ENCODE peak calls at places on chromosome 13, in ten cellular contexts. One of them, this sample, is unnamed.

GRCh38 chr13:50130686-50131051 is 115.4 kb downstream of the KCNRG start:
- DNase-seq in AG04450: no peak
- DNase-seq in NCI-H1092 treated with DMSO at 0.1 percent for 48 hours: no peak
- DNase-seq in HuH-7.5: peak; percentile 52
- DNase-seq in choroid plexus epithelial cell: peak; percentile 60
- DNase-seq in K562: no peak
- DNase-seq in colonic mucosa: peak; percentile 32
- DNase-seq in AG08395: peak; percentile 40
- DNase-seq in CD8-positive, alpha-beta T cell: no peak
- DNase-seq in hypothalamus: no peak
- DNase-seq in this sample: no peak

GRCh38 chr13:112063309-112063626 is 3.7 kb upstream of the SOX1 start:
- DNase-seq in AG04450: no peak
- DNase-seq in CD8-positive, alpha-beta T cell: no peak
- DNase-seq in K562: no peak
- DNase-seq in hypothalamus: no peak
- DNase-seq in choroid plexus epithelial cell: no peak
- DNase-seq in HuH-7.5: no peak
- DNase-seq in AG08395: no peak
- DNase-seq in NCI-H1092 treated with DMSO at 0.1 percent for 48 hours: no peak
- DNase-seq in colonic mucosa: no peak
- DNase-seq in this sample: no peak

GRCh38 chr13:91546865-91547264 is 148.4 kb downstream of the GPC5 start:
- DNase-seq in NCI-H1092 treated with DMSO at 0.1 percent for 48 hours: no peak
- DNase-seq in AG08395: no peak
- DNase-seq in CD8-positive, alpha-beta T cell: no peak
- DNase-seq in choroid plexus epithelial cell: no peak
- DNase-seq in AG04450: no peak
- DNase-seq in hypothalamus: no peak
- DNase-seq in K562: no peak
- DNase-seq in HuH-7.5: no peak
- DNase-seq in colonic mucosa: no peak
- DNase-seq in this sample: no peak

GRCh38 chr13:76012091-76012721 is 376.1 kb downstream of the LMO7 start:
- DNase-seq in K562: no peak
- DNase-seq in choroid plexus epithelial cell: peak; percentile 39
- DNase-seq in NCI-H1092 treated with DMSO at 0.1 percent for 48 hours: no peak
- DNase-seq in hypothalamus: no peak
- DNase-seq in AG08395: peak; percentile 28
- DNase-seq in AG04450: no peak
- DNase-seq in HuH-7.5: no peak
- DNase-seq in colonic mucosa: no peak
- DNase-seq in CD8-positive, alpha-beta T cell: no peak
- DNase-seq in this sample: no peak

GRCh38 chr13:94712812-94713555 is 639 bp upstream of the SOX21 start:
- DNase-seq in AG08395: peak; percentile 44
- DNase-seq in choroid plexus epithelial cell: peak; percentile 72
- DNase-seq in NCI-H1092 treated with DMSO at 0.1 percent for 48 hours: peak; percentile 62
- DNase-seq in CD8-positive, alpha-beta T cell: no peak
- DNase-seq in AG04450: no peak
- DNase-seq in HuH-7.5: no peak
- DNase-seq in K562: no peak
- DNase-seq in colonic mucosa: no peak
- DNase-seq in hypothalamus: no peak
- DNase-seq in this sample: peak; percentile 51

GRCh38 chr13:31009166-31009565 is 76.7 kb downstream of the TEX26 start:
- DNase-seq in colonic mucosa: no peak
- DNase-seq in choroid plexus epithelial cell: peak; percentile 32
- DNase-seq in AG08395: no peak
- DNase-seq in HuH-7.5: no peak
- DNase-seq in CD8-positive, alpha-beta T cell: no peak
- DNase-seq in AG04450: no peak
- DNase-seq in K562: no peak
- DNase-seq in hypothalamus: no peak
- DNase-seq in NCI-H1092 treated with DMSO at 0.1 percent for 48 hours: no peak
- DNase-seq in this sample: no peak

GRCh38 chr13:104074326-104074725 is 1008.1 kb upstream of the SLC10A2 start:
- DNase-seq in NCI-H1092 treated with DMSO at 0.1 percent for 48 hours: no peak
- DNase-seq in K562: no peak
- DNase-seq in hypothalamus: no peak
- DNase-seq in AG08395: no peak
- DNase-seq in choroid plexus epithelial cell: no peak
- DNase-seq in colonic mucosa: no peak
- DNase-seq in HuH-7.5: no peak
- DNase-seq in CD8-positive, alpha-beta T cell: no peak
- DNase-seq in AG04450: no peak
- DNase-seq in this sample: no peak

GRCh38 chr13:36131931-36132297 is 732 bp upstream of the DCLK1 start:
- DNase-seq in choroid plexus epithelial cell: peak; percentile 69
- DNase-seq in AG04450: no peak
- DNase-seq in HuH-7.5: no peak
- DNase-seq in NCI-H1092 treated with DMSO at 0.1 percent for 48 hours: no peak
- DNase-seq in CD8-positive, alpha-beta T cell: no peak
- DNase-seq in hypothalamus: no peak
- DNase-seq in AG08395: no peak
- DNase-seq in colonic mucosa: peak; percentile 29
- DNase-seq in K562: no peak
- DNase-seq in this sample: no peak

GRCh38 chr13:20501139-20501538 is 24.5 kb downstream of the CRYL1 start:
- DNase-seq in AG08395: no peak
- DNase-seq in NCI-H1092 treated with DMSO at 0.1 percent for 48 hours: no peak
- DNase-seq in CD8-positive, alpha-beta T cell: no peak
- DNase-seq in AG04450: no peak
- DNase-seq in hypothalamus: no peak
- DNase-seq in HuH-7.5: no peak
- DNase-seq in choroid plexus epithelial cell: no peak
- DNase-seq in colonic mucosa: no peak
- DNase-seq in K562: no peak
- DNase-seq in this sample: no peak

GRCh38 chr13:111345682-111346081 is 25.2 kb downstream of the TEX29 start:
- DNase-seq in choroid plexus epithelial cell: no peak
- DNase-seq in hypothalamus: no peak
- DNase-seq in CD8-positive, alpha-beta T cell: no peak
- DNase-seq in NCI-H1092 treated with DMSO at 0.1 percent for 48 hours: peak; percentile 9
- DNase-seq in AG08395: no peak
- DNase-seq in HuH-7.5: no peak
- DNase-seq in colonic mucosa: no peak
- DNase-seq in AG04450: no peak
- DNase-seq in K562: no peak
- DNase-seq in this sample: no peak

GRCh38 chr13:48580886-48581285 is 48.0 kb upstream of the RCBTB2 start:
- DNase-seq in CD8-positive, alpha-beta T cell: no peak
- DNase-seq in AG08395: no peak
- DNase-seq in K562: no peak
- DNase-seq in choroid plexus epithelial cell: no peak
- DNase-seq in colonic mucosa: no peak
- DNase-seq in HuH-7.5: no peak
- DNase-seq in NCI-H1092 treated with DMSO at 0.1 percent for 48 hours: no peak
- DNase-seq in AG04450: no peak
- DNase-seq in hypothalamus: no peak
- DNase-seq in this sample: no peak

GRCh38 chr13:40519637-40520036 is 146.8 kb downstream of the FOXO1 start:
- DNase-seq in hypothalamus: no peak
- DNase-seq in K562: no peak
- DNase-seq in NCI-H1092 treated with DMSO at 0.1 percent for 48 hours: no peak
- DNase-seq in AG04450: no peak
- DNase-seq in CD8-positive, alpha-beta T cell: no peak
- DNase-seq in choroid plexus epithelial cell: no peak
- DNase-seq in HuH-7.5: no peak
- DNase-seq in AG08395: no peak
- DNase-seq in colonic mucosa: no peak
- DNase-seq in this sample: no peak

GRCh38 chr13:100773923-100774641 is 99.5 kb upstream of the TMTC4 start:
- DNase-seq in K562: no peak
- DNase-seq in HuH-7.5: no peak
- DNase-seq in NCI-H1092 treated with DMSO at 0.1 percent for 48 hours: no peak
- DNase-seq in choroid plexus epithelial cell: no peak
- DNase-seq in colonic mucosa: no peak
- DNase-seq in CD8-positive, alpha-beta T cell: no peak
- DNase-seq in hypothalamus: no peak
- DNase-seq in AG08395: no peak
- DNase-seq in AG04450: no peak
- DNase-seq in this sample: peak; percentile 7

GRCh38 chr13:20700288-20700687 is 3.2 kb upstream of the IL17D start:
- DNase-seq in NCI-H1092 treated with DMSO at 0.1 percent for 48 hours: no peak
- DNase-seq in HuH-7.5: no peak
- DNase-seq in colonic mucosa: no peak
- DNase-seq in AG04450: no peak
- DNase-seq in CD8-positive, alpha-beta T cell: no peak
- DNase-seq in K562: no peak
- DNase-seq in hypothalamus: no peak
- DNase-seq in choroid plexus epithelial cell: peak; percentile 39
- DNase-seq in AG08395: no peak
- DNase-seq in this sample: no peak

GRCh38 chr13:110107568-110108347 is 199.2 kb downstream of the COL4A1 start:
- DNase-seq in AG04450: no peak
- DNase-seq in CD8-positive, alpha-beta T cell: no peak
- DNase-seq in hypothalamus: no peak
- DNase-seq in HuH-7.5: no peak
- DNase-seq in colonic mucosa: no peak
- DNase-seq in choroid plexus epithelial cell: peak; percentile 35
- DNase-seq in K562: no peak
- DNase-seq in NCI-H1092 treated with DMSO at 0.1 percent for 48 hours: no peak
- DNase-seq in AG08395: no peak
- DNase-seq in this sample: no peak

GRCh38 chr13:102399791-102400618 is 1.8 kb downstream of the FGF14 start:
- DNase-seq in HuH-7.5: no peak
- DNase-seq in NCI-H1092 treated with DMSO at 0.1 percent for 48 hours: peak; percentile 61
- DNase-seq in colonic mucosa: no peak
- DNase-seq in K562: no peak
- DNase-seq in AG08395: peak; percentile 9
- DNase-seq in hypothalamus: no peak
- DNase-seq in AG04450: no peak
- DNase-seq in choroid plexus epithelial cell: no peak
- DNase-seq in CD8-positive, alpha-beta T cell: no peak
- DNase-seq in this sample: no peak

GRCh38 chr13:30985637-30986205 is 53.3 kb downstream of the TEX26 start:
- DNase-seq in colonic mucosa: no peak
- DNase-seq in HuH-7.5: no peak
- DNase-seq in hypothalamus: no peak
- DNase-seq in K562: no peak
- DNase-seq in NCI-H1092 treated with DMSO at 0.1 percent for 48 hours: no peak
- DNase-seq in AG04450: no peak
- DNase-seq in AG08395: no peak
- DNase-seq in choroid plexus epithelial cell: peak; percentile 42
- DNase-seq in CD8-positive, alpha-beta T cell: no peak
- DNase-seq in this sample: no peak

GRCh38 chr13:36882829-36883390 is 37.1 kb downstream of the SMAD9 start:
- DNase-seq in HuH-7.5: peak; percentile 31
- DNase-seq in K562: no peak
- DNase-seq in choroid plexus epithelial cell: no peak
- DNase-seq in colonic mucosa: no peak
- DNase-seq in CD8-positive, alpha-beta T cell: no peak
- DNase-seq in AG04450: no peak
- DNase-seq in hypothalamus: no peak
- DNase-seq in NCI-H1092 treated with DMSO at 0.1 percent for 48 hours: no peak
- DNase-seq in AG08395: no peak
- DNase-seq in this sample: no peak

GRCh38 chr13:45219123-45219891 is 18.5 kb upstream of the KCTD4 start:
- DNase-seq in HuH-7.5: no peak
- DNase-seq in hypothalamus: no peak
- DNase-seq in AG04450: no peak
- DNase-seq in AG08395: no peak
- DNase-seq in K562: no peak
- DNase-seq in CD8-positive, alpha-beta T cell: no peak
- DNase-seq in NCI-H1092 treated with DMSO at 0.1 percent for 48 hours: no peak
- DNase-seq in choroid plexus epithelial cell: peak; percentile 31
- DNase-seq in colonic mucosa: no peak
- DNase-seq in this sample: no peak

GRCh38 chr13:71866173-71867091 is 572 bp downstream of the DACH1 start:
- DNase-seq in HuH-7.5: peak; percentile 23
- DNase-seq in CD8-positive, alpha-beta T cell: no peak
- DNase-seq in hypothalamus: no peak
- DNase-seq in K562: no peak
- DNase-seq in AG04450: no peak
- DNase-seq in NCI-H1092 treated with DMSO at 0.1 percent for 48 hours: peak; percentile 61
- DNase-seq in colonic mucosa: peak; percentile 40
- DNase-seq in AG08395: peak; percentile 5
- DNase-seq in choroid plexus epithelial cell: no peak
- DNase-seq in this sample: no peak

GRCh38 chr13:98719527-98720250 is 32.8 kb downstream of the SLC15A1 start:
- DNase-seq in colonic mucosa: no peak
- DNase-seq in HuH-7.5: no peak
- DNase-seq in CD8-positive, alpha-beta T cell: no peak
- DNase-seq in hypothalamus: no peak
- DNase-seq in NCI-H1092 treated with DMSO at 0.1 percent for 48 hours: no peak
- DNase-seq in AG08395: no peak
- DNase-seq in K562: no peak
- DNase-seq in AG04450: no peak
- DNase-seq in choroid plexus epithelial cell: no peak
- DNase-seq in this sample: no peak

GRCh38 chr13:52010890-52011689 is at the start of gene ATP7B:
- DNase-seq in NCI-H1092 treated with DMSO at 0.1 percent for 48 hours: no peak
- DNase-seq in HuH-7.5: no peak
- DNase-seq in colonic mucosa: peak; percentile 41
- DNase-seq in CD8-positive, alpha-beta T cell: peak; percentile 3
- DNase-seq in K562: peak; percentile 29
- DNase-seq in AG08395: peak; percentile 21
- DNase-seq in choroid plexus epithelial cell: no peak
- DNase-seq in hypothalamus: no peak
- DNase-seq in AG04450: no peak
- DNase-seq in this sample: peak; percentile 9

GRCh38 chr13:43611631-43612416 is 174.9 kb downstream of the ENOX1 start:
- DNase-seq in choroid plexus epithelial cell: no peak
- DNase-seq in CD8-positive, alpha-beta T cell: no peak
- DNase-seq in K562: no peak
- DNase-seq in AG08395: no peak
- DNase-seq in HuH-7.5: no peak
- DNase-seq in colonic mucosa: no peak
- DNase-seq in NCI-H1092 treated with DMSO at 0.1 percent for 48 hours: no peak
- DNase-seq in hypothalamus: no peak
- DNase-seq in AG04450: no peak
- DNase-seq in this sample: no peak

GRCh38 chr13:42320375-42320787 is 48.4 kb downstream of the AKAP11 start:
- DNase-seq in HuH-7.5: no peak
- DNase-seq in colonic mucosa: no peak
- DNase-seq in NCI-H1092 treated with DMSO at 0.1 percent for 48 hours: no peak
- DNase-seq in choroid plexus epithelial cell: no peak
- DNase-seq in CD8-positive, alpha-beta T cell: no peak
- DNase-seq in AG08395: no peak
- DNase-seq in hypothalamus: no peak
- DNase-seq in K562: no peak
- DNase-seq in AG04450: no peak
- DNase-seq in this sample: no peak

GRCh38 chr13:79361299-79361698 is 44.8 kb downstream of the RBM26 start:
- DNase-seq in choroid plexus epithelial cell: no peak
- DNase-seq in AG08395: no peak
- DNase-seq in HuH-7.5: no peak
- DNase-seq in CD8-positive, alpha-beta T cell: no peak
- DNase-seq in colonic mucosa: no peak
- DNase-seq in AG04450: no peak
- DNase-seq in hypothalamus: no peak
- DNase-seq in NCI-H1092 treated with DMSO at 0.1 percent for 48 hours: no peak
- DNase-seq in K562: no peak
- DNase-seq in this sample: no peak

GRCh38 chr13:26706381-26706780 is 54.2 kb downstream of the GPR12 start:
- DNase-seq in HuH-7.5: no peak
- DNase-seq in CD8-positive, alpha-beta T cell: no peak
- DNase-seq in choroid plexus epithelial cell: no peak
- DNase-seq in AG08395: no peak
- DNase-seq in colonic mucosa: no peak
- DNase-seq in K562: no peak
- DNase-seq in NCI-H1092 treated with DMSO at 0.1 percent for 48 hours: no peak
- DNase-seq in hypothalamus: no peak
- DNase-seq in AG04450: no peak
- DNase-seq in this sample: no peak

GRCh38 chr13:101785858-101786257 is 333.4 kb downstream of the ITGBL1 start:
- DNase-seq in choroid plexus epithelial cell: peak; percentile 76
- DNase-seq in HuH-7.5: no peak
- DNase-seq in CD8-positive, alpha-beta T cell: no peak
- DNase-seq in AG08395: peak; percentile 15
- DNase-seq in hypothalamus: no peak
- DNase-seq in colonic mucosa: no peak
- DNase-seq in NCI-H1092 treated with DMSO at 0.1 percent for 48 hours: peak; percentile 78
- DNase-seq in AG04450: no peak
- DNase-seq in K562: no peak
- DNase-seq in this sample: peak; percentile 4

GRCh38 chr13:25977216-25977615 is 74.6 kb downstream of the SHISA2 start:
- DNase-seq in AG04450: no peak
- DNase-seq in K562: no peak
- DNase-seq in hypothalamus: no peak
- DNase-seq in AG08395: no peak
- DNase-seq in CD8-positive, alpha-beta T cell: no peak
- DNase-seq in NCI-H1092 treated with DMSO at 0.1 percent for 48 hours: peak; percentile 86
- DNase-seq in choroid plexus epithelial cell: no peak
- DNase-seq in HuH-7.5: no peak
- DNase-seq in colonic mucosa: no peak
- DNase-seq in this sample: peak; percentile 42

This sample was measured in NCI-H510A treated with DMSO at 0.1 percent for 48 hours.